ENCODE peak calls at places on chromosomes 6 and 20, in ten cellular contexts. U, K, H, J, D, Q, M, Z, E and W are unnamed samples. For H3K36me3, the result is how much of the 10 kb centered on the place peaks cover.

GRCh38 chr6:18187701-18188100 is 32.5 kb downstream of the KDM1B start:
- DNase-seq in J (no peak), U (no peak), Q (no peak), H (no peak), K (no peak), D (no peak), E (no peak), Z (no peak), M (no peak), W (no peak)

GRCh38 chr6:52887912-52888535 is 21.5 kb downstream of the GSTA3 start:
- DNase-seq in Q (no peak), K (no peak), M (peak), J (no peak), U (no peak), H (no peak), D (no peak), E (no peak), Z (no peak), W (no peak)

GRCh38 chr6:3383525-3383924 is 73.3 kb downstream of the SLC22A23 start:
- DNase-seq in K (peak), M (peak), D (no peak), Q (peak), U (no peak), J (no peak), Z (no peak), H (no peak), E (no peak), W (no peak)

GRCh38 chr20:53829086-53829703 is 235.6 kb upstream of the ZNF217 start:
- DNase-seq in M (peak), K (no peak), D (peak), Q (peak), U (no peak), E (no peak), J (no peak), H (no peak), Z (no peak), W (peak)

GRCh38 chr6:170080828-170081368 is 210.0 kb downstream of the DLL1 start:
- DNase-seq in K (no peak), U (no peak), J (peak), M (no peak), E (no peak), D (peak), Q (no peak), H (no peak), Z (no peak), W (no peak)

GRCh38 chr6:45504947-45505346 is 127.2 kb upstream of the SUPT3H start:
- DNase-seq in E (no peak), J (no peak), K (peak), M (peak), Z (no peak), Q (peak), H (no peak), U (no peak), D (peak), W (no peak)

GRCh38 chr20:60108397-60108796 is 150.2 kb downstream of the CDH26 start:
- DNase-seq in D (no peak), H (no peak), K (no peak), U (no peak), M (peak), E (no peak), J (no peak), Q (no peak), Z (no peak), W (no peak)

GRCh38 chr6:45946887-45947286 is 68.8 kb downstream of the CLIC5 start:
- DNase-seq in H (no peak), Q (no peak), M (peak), E (no peak), K (no peak), U (no peak), D (no peak), J (no peak), Z (no peak), W (no peak)

GRCh38 chr6:39365281-39366074 is 43.0 kb upstream of the KCNK16 start:
- DNase-seq in Q (peak), H (no peak), M (peak), D (no peak), K (no peak), Z (no peak), J (no peak), E (no peak), U (no peak), W (no peak)

GRCh38 chr6:163971841-163972838 is 557.6 kb downstream of the QKI start:
- DNase-seq in M (no peak), K (no peak), D (no peak), Z (no peak), J (no peak), E (no peak), U (no peak), Q (no peak), H (no peak), W (no peak)

GRCh38 chr6:94862116-94862515 is 715.2 kb upstream of the MANEA start:
- DNase-seq in M (no peak), Z (no peak), Q (peak), E (no peak), K (no peak), U (no peak), H (no peak), J (no peak), D (no peak), W (no peak)

GRCh38 chr6:124490123-124490522 is 472.1 kb upstream of the RNF217 start:
- DNase-seq in E (no peak), M (no peak), U (no peak), K (no peak), D (no peak), Q (no peak), Z (no peak), J (no peak), H (no peak), W (no peak)

GRCh38 chr20:32539817-32540675 is 45.1 kb downstream of the NOL4L start:
- DNase-seq in Q (no peak), E (no peak), D (no peak), J (no peak), H (peak), K (no peak), U (no peak), Z (peak), M (no peak), W (peak)

GRCh38 chr6:26020291-26020982 is 57.8 kb downstream of the TRIM38 start:
- DNase-seq in U (peak), E (peak), M (peak), H (peak), K (peak), Z (peak), D (peak), J (peak), Q (peak), W (peak)

GRCh38 chr20:58140787-58141396 is 87.6 kb downstream of the ANKRD60 start:
- DNase-seq in H (no peak), U (no peak), Z (no peak), J (no peak), E (no peak), Q (no peak), K (no peak), M (no peak), D (no peak), W (no peak)

DNA sequence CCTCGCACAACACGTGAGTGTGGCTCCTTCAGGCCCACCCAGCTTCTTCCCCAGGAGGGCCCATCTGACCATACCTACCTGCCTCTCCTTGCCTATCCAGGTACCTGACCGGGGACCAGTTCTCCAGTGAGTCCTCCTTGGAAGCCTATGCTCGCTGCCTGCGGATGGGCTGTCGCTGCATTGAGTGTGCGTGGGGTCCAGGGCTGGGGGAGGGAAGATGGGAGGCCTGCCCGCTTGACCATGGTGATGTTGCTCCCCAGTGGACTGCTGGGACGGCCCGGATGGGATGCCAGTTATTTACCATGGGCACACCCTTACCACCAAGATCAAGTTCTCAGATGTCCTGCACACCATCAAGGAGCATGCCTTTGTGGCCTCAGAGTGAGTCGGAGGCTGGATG is 26.5 kb downstream of the PLCG1 start:
- DNase-seq in H (no peak), K (no peak), M (no peak), D (no peak), U (no peak), Q (no peak), E (no peak), Z (no peak), J (no peak), W (no peak)
- H3K36me3 ChIP-seq in H (half or more), K (half or more), M (half or more), D (under half), U (under half), Q (under half), E (under half), Z (half or more), J (half or more), W (half or more)

DNA sequence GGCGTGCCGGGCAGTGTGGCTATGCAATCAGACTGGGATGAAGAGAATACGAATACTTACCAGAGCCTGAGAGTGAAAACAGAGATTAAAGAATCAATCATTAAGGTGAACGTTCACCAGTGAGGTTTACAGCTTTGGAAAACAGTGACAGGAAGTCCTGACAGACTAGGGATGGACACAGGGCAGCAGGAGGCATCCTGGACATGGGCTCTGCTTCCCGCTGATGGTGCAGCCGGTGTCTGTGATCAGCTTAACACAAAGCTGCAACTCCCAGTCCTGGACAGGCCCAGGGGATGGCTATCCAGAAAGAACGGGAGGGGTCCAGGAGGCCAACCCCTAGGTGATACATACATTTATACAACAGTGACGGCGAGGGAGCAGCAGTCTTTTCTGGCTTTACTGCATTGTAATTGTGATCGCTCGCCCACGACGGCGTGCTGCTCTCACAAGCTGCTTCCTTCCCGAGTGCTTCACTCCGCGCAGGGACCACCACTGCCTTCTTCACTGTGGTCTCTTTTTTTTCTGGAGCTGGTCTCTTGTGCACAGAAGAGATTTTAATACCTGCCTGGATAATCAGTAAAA is 20.7 kb downstream of the DIDO1 start:
- DNase-seq in U (no peak), Z (no peak), E (no peak), K (no peak), M (no peak), Q (no peak), D (no peak), H (no peak), J (no peak), W (no peak)
- H3K36me3 ChIP-seq in U (under half), Z (half or more), E (under half), K (half or more), M (half or more), Q (half or more), D (under half), H (half or more), J (half or more), W (half or more)

GRCh38 chr6:152503541-152503940 is 133.6 kb downstream of the SYNE1 start:
- DNase-seq in K (no peak), Q (no peak), E (no peak), M (peak), U (no peak), H (no peak), D (no peak), Z (no peak), J (no peak), W (no peak)
- H3K36me3 ChIP-seq in K (under half), Q (under half), E (under half), M (under half), U (under half), H (under half), D (under half), Z (under half), J (under half), W (under half)

GRCh38 chr20:13930246-13930645 is 60.2 kb downstream of the SEL1L2 start:
- DNase-seq in M (no peak), J (no peak), K (no peak), Z (no peak), H (no peak), E (no peak), D (no peak), U (no peak), Q (peak), W (no peak)
- H3K36me3 ChIP-seq in M (under half), J (under half), K (under half), Z (under half), H (under half), E (under half), D (under half), U (under half), Q (under half), W (under half)

GRCh38 chr20:18313410-18313809 is 25.1 kb downstream of the ZNF133 start:
- DNase-seq in Z (no peak), D (no peak), M (no peak), E (no peak), J (no peak), K (no peak), H (no peak), U (no peak), Q (no peak), W (no peak)

GRCh38 chr20:18312723-18313122 is 24.4 kb downstream of the ZNF133 start:
- DNase-seq in K (no peak), D (no peak), U (no peak), J (no peak), E (no peak), Q (no peak), H (no peak), Z (no peak), M (no peak), W (no peak)

GRCh38 chr20:18310592-18310991 is 22.3 kb downstream of the ZNF133 start:
- DNase-seq in Z (no peak), E (no peak), M (no peak), U (no peak), K (no peak), Q (no peak), H (no peak), J (no peak), D (no peak), W (no peak)

GRCh38 chr20:18314786-18315406 is 26.6 kb downstream of the ZNF133 start:
- DNase-seq in D (no peak), M (peak), E (no peak), H (no peak), Q (peak), J (no peak), Z (no peak), K (no peak), U (no peak), W (no peak)

GRCh38 chr20:18316166-18316565 is 27.8 kb downstream of the ZNF133 start:
- DNase-seq in J (no peak), M (no peak), D (no peak), E (no peak), H (no peak), Q (no peak), Z (no peak), U (no peak), K (no peak), W (no peak)
- H3K36me3 ChIP-seq in J (under half), M (under half), D (under half), E (under half), H (under half), Q (under half), Z (under half), U (under half), K (under half), W (under half)

DNA sequence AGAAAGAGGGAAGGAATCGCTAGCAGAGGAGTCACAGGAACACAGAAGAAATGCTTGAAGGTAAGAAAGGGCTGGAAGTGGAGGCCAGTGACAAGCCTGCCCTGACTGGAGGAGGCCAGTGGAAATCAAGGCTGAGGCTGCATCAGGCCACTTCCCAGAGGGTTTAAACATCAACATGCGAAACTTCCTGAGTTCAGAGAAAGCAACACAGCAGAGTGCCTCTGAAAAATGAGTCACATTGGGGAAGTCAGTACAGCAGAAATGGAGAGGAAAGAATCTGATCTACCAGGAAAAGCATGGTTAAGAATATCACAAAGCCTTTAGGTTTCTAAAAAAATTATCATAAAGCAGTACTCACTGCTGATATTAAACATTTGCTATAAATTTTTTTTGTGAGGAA is 23.3 kb downstream of the NAPB start:
- DNase-seq in M (peak), H (no peak), E (no peak), D (no peak), J (no peak), U (no peak), Z (no peak), K (no peak), Q (no peak), W (peak)
- H3K36me3 ChIP-seq in M (under half), H (under half), E (under half), D (under half), J (under half), U (under half), Z (under half), K (under half), Q (under half), W (under half)

GRCh38 chr20:41006126-41006935 is 22.3 kb upstream of the TOP1 start:
- DNase-seq in J (no peak), Q (no peak), H (no peak), D (no peak), E (no peak), Z (no peak), U (no peak), M (no peak), K (no peak), W (no peak)
- H3K36me3 ChIP-seq in J (under half), Q (under half), H (under half), D (under half), E (under half), Z (under half), U (under half), M (under half), K (under half), W (under half)

GRCh38 chr6:150634641-150635292 is 35.1 kb downstream of the PLEKHG1 start:
- DNase-seq in U (no peak), E (no peak), Z (no peak), J (no peak), K (no peak), M (no peak), H (no peak), D (no peak), Q (peak), W (no peak)

GRCh38 chr6:150632785-150633465 is 33.2 kb downstream of the PLEKHG1 start:
- DNase-seq in Z (no peak), Q (no peak), J (no peak), M (no peak), H (no peak), K (no peak), D (no peak), U (no peak), E (no peak), W (no peak)

GRCh38 chr6:150631283-150631981 is 31.7 kb downstream of the PLEKHG1 start:
- DNase-seq in U (no peak), Z (no peak), H (no peak), Q (no peak), M (no peak), D (no peak), E (no peak), J (no peak), K (no peak), W (no peak)

GRCh38 chr6:150633466-150633795 is 33.7 kb downstream of the PLEKHG1 start:
- DNase-seq in Z (no peak), Q (no peak), U (no peak), E (no peak), D (no peak), H (no peak), K (no peak), J (no peak), M (no peak), W (no peak)

GRCh38 chr6:150631982-150632642 is 32.4 kb downstream of the PLEKHG1 start:
- DNase-seq in H (no peak), U (no peak), Z (no peak), J (no peak), M (no peak), Q (no peak), D (no peak), E (no peak), K (no peak), W (no peak)
- H3K36me3 ChIP-seq in H (under half), U (under half), Z (under half), J (under half), M (under half), Q (under half), D (under half), E (under half), K (under half), W (under half)

DNA sequence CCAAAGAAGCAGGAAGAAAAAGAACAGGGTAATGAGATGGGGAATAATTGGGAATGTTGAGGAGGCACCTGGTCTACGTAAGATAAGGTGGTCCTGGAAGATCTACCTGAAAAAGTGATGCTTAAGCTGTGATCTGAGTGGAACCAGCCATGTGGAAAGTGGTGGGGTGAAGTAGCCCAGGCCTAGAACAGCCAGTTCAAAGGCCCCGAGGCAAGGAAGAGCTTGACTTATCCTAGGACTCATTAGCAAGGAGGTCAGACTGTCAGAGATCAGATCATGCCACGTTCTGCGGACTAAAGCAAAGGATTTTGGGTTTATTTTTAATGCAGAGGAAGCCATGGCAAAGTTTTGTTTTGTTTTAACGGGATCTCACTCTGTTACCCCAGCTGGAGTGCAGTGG is 5.1 kb downstream of the SYCP2L start:
- DNase-seq in D (no peak), M (no peak), Z (no peak), K (no peak), U (no peak), H (no peak), Q (no peak), J (no peak), E (no peak), W (no peak)
- H3K36me3 ChIP-seq in D (under half), M (under half), Z (under half), K (under half), U (under half), H (under half), Q (under half), J (under half), E (under half), W (under half)

DNA sequence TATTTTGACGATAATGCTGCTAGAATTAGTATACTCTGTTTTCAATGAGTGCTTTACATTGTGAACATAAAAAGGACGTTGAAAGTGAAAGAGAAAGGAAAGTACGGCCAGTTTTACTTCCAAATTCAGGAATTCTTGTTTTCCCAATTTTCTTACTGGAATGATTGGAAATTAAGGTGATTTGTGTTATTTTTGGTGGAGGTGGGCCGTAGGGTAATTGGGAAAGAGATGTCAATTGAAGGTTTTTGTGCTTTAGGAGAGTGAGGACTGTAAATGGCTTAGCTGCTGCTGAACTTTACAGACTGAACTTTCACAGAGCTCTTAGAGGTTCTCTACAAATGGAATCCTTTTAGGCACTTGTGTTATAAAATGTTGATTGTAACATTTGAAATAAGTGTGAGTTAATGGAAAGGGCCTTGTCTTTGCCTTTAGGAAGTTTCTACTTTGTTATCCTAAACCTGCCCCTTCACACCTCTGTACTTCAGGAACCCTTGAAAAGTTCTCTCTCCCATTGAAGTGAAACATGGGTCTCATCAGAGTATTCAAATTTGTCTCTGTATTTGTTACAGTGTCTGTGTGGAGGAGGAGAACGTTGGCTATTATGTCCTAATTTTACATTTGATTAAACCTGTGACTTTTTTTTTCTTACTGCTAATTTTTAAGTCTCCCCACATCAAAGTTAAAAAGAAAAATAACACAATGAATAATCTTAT is 256.4 kb downstream of the ARID1B start:
- DNase-seq in H (no peak), U (no peak), E (no peak), K (no peak), Q (peak), M (peak), J (no peak), D (no peak), Z (no peak), W (no peak)
- H3K36me3 ChIP-seq in H (under half), U (under half), E (under half), K (under half), Q (under half), M (under half), J (under half), D (under half), Z (under half), W (under half)